ENCODE peak calls at places on chromosomes 13 and 19, in ten cellular contexts. S is stimulated activated CD8-positive, alpha-beta memory T cell treated with anti-CD3 and anti-CD28 coated beads, Interleukin-15, amount 100 ng/mL, for 1 hour; A is activated CD4-positive, alpha-beta T cell treated with anti-CD3 and anti-CD28 coated beads for 48 hours; E is esophagus squamous epithelium; B is AG10803; K is IMR-90; W is fibroblast of mammary gland; Z is hypothalamus; I is stomach; J is foreskin fibroblast. Q is an unnamed sample.

GRCh38 chr19:54179921-54180452 is 7.0 kb upstream of the TMC4 start:
- DNase-seq in S (no peak), I (peak), K (peak), J (peak), A (no peak), W (peak), B (no peak), E (no peak), Z (peak), Q (no peak)

GRCh38 chr13:64314286-64314685 is 2898.6 kb upstream of the PCDH20 start:
- DNase-seq in S (no peak), Z (no peak), W (peak), E (no peak), I (no peak), B (no peak), J (peak), A (no peak), K (peak), Q (no peak)

GRCh38 chr19:45824041-45824471 is 8.9 kb upstream of the RSPH6A start:
- DNase-seq in W (peak), A (no peak), E (no peak), B (no peak), K (no peak), S (no peak), Z (no peak), J (no peak), I (peak), Q (no peak)

GRCh38 chr19:16285769-16286564 is 38.7 kb upstream of the KLF2 start:
- DNase-seq in W (no peak), J (peak), B (no peak), Z (no peak), A (no peak), I (no peak), K (no peak), E (no peak), S (no peak), Q (no peak)

GRCh38 chr13:109787135-109787954 is 962 bp upstream of the IRS2 start:
- DNase-seq in W (peak), A (peak), E (no peak), J (peak), B (peak), S (no peak), K (peak), Z (no peak), I (peak), Q (peak)

GRCh38 chr13:55517312-55517711 is 1623.4 kb upstream of the PRR20A start:
- DNase-seq in A (no peak), W (no peak), I (no peak), E (no peak), J (no peak), K (no peak), B (no peak), S (no peak), Z (no peak), Q (no peak)

GRCh38 chr19:9586764-9587163 is 2.5 kb upstream of the ZNF121 start:
- DNase-seq in A (peak), I (peak), S (peak), Z (peak), J (peak), K (peak), W (peak), B (peak), E (no peak), Q (peak)

GRCh38 chr13:112767506-112768471 is 78.0 kb downstream of the ATP11A start:
- DNase-seq in B (no peak), E (no peak), A (no peak), I (no peak), J (no peak), W (no peak), S (no peak), Z (no peak), K (no peak), Q (no peak)

GRCh38 chr13:51066091-51066831 is 44.8 kb downstream of the C13orf42 start:
- DNase-seq in K (peak), W (no peak), B (no peak), S (no peak), J (no peak), I (no peak), Z (no peak), E (no peak), A (no peak), Q (no peak)

GRCh38 chr19:35357867-35358573 is at the start of gene FFAR3:
- DNase-seq in B (peak), J (peak), K (peak), A (no peak), E (no peak), I (peak), W (peak), S (no peak), Z (no peak), Q (peak)

GRCh38 chr19:5113101-5113557 is 144.2 kb downstream of the KDM4B start:
- DNase-seq in K (peak), W (peak), E (no peak), S (no peak), I (no peak), J (peak), B (peak), Z (no peak), A (no peak), Q (peak)

GRCh38 chr19:19040417-19040816 is 7.0 kb downstream of the ARMC6 start:
- DNase-seq in K (peak), B (peak), W (peak), S (no peak), E (no peak), I (peak), Z (no peak), A (no peak), J (peak), Q (peak)

GRCh38 chr19:13076787-13077186 is 25.9 kb downstream of the LYL1 start:
- DNase-seq in E (no peak), S (no peak), I (no peak), A (no peak), Z (no peak), J (peak), W (no peak), K (no peak), B (no peak), Q (no peak)

GRCh38 chr19:29535984-29536508 is 10.3 kb downstream of the VSTM2B start:
- DNase-seq in E (no peak), Z (no peak), S (no peak), J (no peak), A (no peak), K (no peak), W (no peak), I (peak), B (no peak), Q (no peak)

GRCh38 chr13:21898461-21898860 is 227.6 kb downstream of the FGF9 start:
- DNase-seq in J (no peak), S (no peak), E (no peak), A (no peak), Z (no peak), B (no peak), W (no peak), K (no peak), I (no peak), Q (no peak)

GRCh38 chr13:77207943-77208342 is 119.0 kb downstream of the MYCBP2 start:
- DNase-seq in S (no peak), W (peak), Z (no peak), A (no peak), I (no peak), E (no peak), B (peak), K (peak), J (peak), Q (peak)

GRCh38 chr19:8459095-8459494 is 14.3 kb downstream of the HNRNPM start:
- DNase-seq in J (no peak), Z (no peak), I (no peak), W (no peak), S (no peak), A (no peak), K (no peak), B (no peak), E (no peak), Q (no peak)

Q was measured in AG20443.